ENCODE peak calls at places on chromosomes 1 and 21, in nine cellular contexts. S, K, O, A, I, U, M, P and E are unnamed samples.
A peak's percentile ranks its signal among the peaks of the same experiment; 100 is the strongest.

GRCh38 chr1:12129624-12130023 is 37.2 kb upstream of the TNFRSF1B start:
- DNase-seq in U (no peak), M (no peak), S (no peak), I (no peak), A (no peak), P (no peak), O (no peak), K (no peak), E (no peak)

GRCh38 chr1:101075926-101076325 is 50.3 kb upstream of the DPH5 start:
- DNase-seq in U (no peak), I (no peak), O (no peak), M (no peak), P (no peak), S (no peak), A (no peak), K (no peak), E (no peak)

GRCh38 chr1:67213164-67213563 is 46.9 kb downstream of the IL23R start:
- DNase-seq in A (no peak), I (peak; percentile 14), M (peak; percentile 28), O (peak; percentile 39), K (no peak), S (no peak), U (no peak), P (no peak), E (peak; percentile 49)

GRCh38 chr1:59043796-59044195 is 253.1 kb upstream of the FGGY start:
- DNase-seq in A (peak; percentile 62), P (no peak), S (peak; percentile 63), O (no peak), I (peak; percentile 90), U (peak; percentile 86), K (peak; percentile 13), M (no peak), E (no peak)

GRCh38 chr21:40029888-40030287 is 162.7 kb downstream of the PCP4 start:
- DNase-seq in U (no peak), P (no peak), I (no peak), O (no peak), S (no peak), A (no peak), K (no peak), M (no peak), E (no peak)

GRCh38 chr1:70358921-70359564 is 4.5 kb upstream of the ANKRD13C start:
- DNase-seq in A (no peak), S (no peak), U (no peak), O (no peak), M (peak; percentile 63), I (peak; percentile 87), K (no peak), P (no peak), E (no peak)

GRCh38 chr1:160400284-160400645 is at the start of gene VANGL2:
- DNase-seq in I (peak; percentile 71), U (peak; percentile 46), K (peak; percentile 81), A (peak; percentile 87), O (peak; percentile 95), M (peak; percentile 5), S (peak; percentile 94), P (peak; percentile 59), E (peak; percentile 87)

GRCh38 chr1:156480411-156481192 is 20.0 kb downstream of the MEF2D start:
- DNase-seq in P (peak; percentile 88), A (peak; percentile 68), O (peak; percentile 72), M (peak; percentile 64), S (peak; percentile 64), U (no peak), K (no peak), I (no peak), E (no peak)

GRCh38 chr1:30615816-30616590 is 107.4 kb downstream of the MATN1 start:
- DNase-seq in I (no peak), P (no peak), S (no peak), M (no peak), K (no peak), A (no peak), O (no peak), U (peak; percentile 27), E (no peak)

GRCh38 chr1:183139281-183139942 is 46.7 kb upstream of the LAMC2 start:
- DNase-seq in M (no peak), P (no peak), S (no peak), K (no peak), I (peak; percentile 51), U (no peak), O (no peak), A (no peak), E (peak; percentile 23)

GRCh38 chr1:154970631-154971340 is at the start of gene SHC1:
- DNase-seq in K (peak; percentile 71), U (peak; percentile 90), A (peak; percentile 84), I (peak; percentile 95), O (peak; percentile 86), S (peak; percentile 96), M (peak; percentile 98), P (peak; percentile 48), E (peak; percentile 71)

GRCh38 chr1:201825245-201825644 is 3.7 kb upstream of the IPO9 start:
- DNase-seq in S (no peak), M (no peak), A (no peak), U (no peak), K (no peak), O (no peak), I (no peak), P (no peak), E (no peak)

GRCh38 chr1:44036409-44037111 is 5.3 kb upstream of the SLC6A9 start:
- DNase-seq in O (peak; percentile 73), K (peak; percentile 66), P (peak; percentile 75), S (no peak), I (peak; percentile 53), U (peak; percentile 70), M (peak; percentile 66), A (peak; percentile 81), E (peak; percentile 72)

GRCh38 chr1:112057736-112058135 is 68.3 kb upstream of the KCND3 start:
- DNase-seq in O (no peak), A (no peak), P (no peak), S (no peak), K (no peak), M (no peak), U (no peak), I (no peak), E (no peak)

GRCh38 chr1:11893907-11894251 is 32.3 kb downstream of the KIAA2013 start:
- DNase-seq in O (peak; percentile 94), A (peak; percentile 82), P (peak; percentile 78), K (peak; percentile 52), S (peak; percentile 65), I (peak; percentile 8), U (peak; percentile 75), M (peak; percentile 58), E (peak; percentile 76)

GRCh38 chr1:24193046-24193445 is 6.0 kb upstream of the IFNLR1 start:
- DNase-seq in K (no peak), M (no peak), P (no peak), O (no peak), I (peak; percentile 46), S (no peak), A (no peak), U (no peak), E (peak; percentile 29)

GRCh38 chr1:44884746-44885145 is 41.7 kb upstream of the PTCH2 start:
- DNase-seq in S (no peak), M (no peak), U (no peak), I (no peak), A (no peak), K (no peak), O (no peak), P (no peak), E (peak; percentile 72)

GRCh38 chr1:228723287-228723686 is 12.0 kb upstream of the RHOU start:
- DNase-seq in S (no peak), U (no peak), M (no peak), O (no peak), P (no peak), I (no peak), K (no peak), A (no peak), E (peak; percentile 15)

GRCh38 chr21:32878654-32879053 is 107.1 kb upstream of the PAXBP1 start:
- DNase-seq in S (no peak), K (no peak), P (no peak), M (no peak), I (no peak), O (no peak), U (no peak), A (no peak), E (no peak)

GRCh38 chr1:11281518-11282331 is 8.7 kb downstream of the UBIAD1 start:
- DNase-seq in O (no peak), K (no peak), A (no peak), S (peak; percentile 46), P (no peak), M (no peak), U (no peak), I (peak; percentile 94), E (no peak)

GRCh38 chr21:45776971-45777370 is 133.4 kb downstream of the PCBP3 start:
- DNase-seq in K (no peak), S (no peak), M (no peak), P (no peak), U (no peak), I (no peak), O (no peak), A (no peak), E (no peak)
- H3K4me3 ChIP-seq in K (no peak overlapping the region), S (no peak overlapping the region), M (no peak overlapping the region), P (no peak overlapping the region), U (no peak overlapping the region), I (no peak overlapping the region), O (no peak overlapping the region), A (no peak overlapping the region), E (no peak overlapping the region)

DNA sequence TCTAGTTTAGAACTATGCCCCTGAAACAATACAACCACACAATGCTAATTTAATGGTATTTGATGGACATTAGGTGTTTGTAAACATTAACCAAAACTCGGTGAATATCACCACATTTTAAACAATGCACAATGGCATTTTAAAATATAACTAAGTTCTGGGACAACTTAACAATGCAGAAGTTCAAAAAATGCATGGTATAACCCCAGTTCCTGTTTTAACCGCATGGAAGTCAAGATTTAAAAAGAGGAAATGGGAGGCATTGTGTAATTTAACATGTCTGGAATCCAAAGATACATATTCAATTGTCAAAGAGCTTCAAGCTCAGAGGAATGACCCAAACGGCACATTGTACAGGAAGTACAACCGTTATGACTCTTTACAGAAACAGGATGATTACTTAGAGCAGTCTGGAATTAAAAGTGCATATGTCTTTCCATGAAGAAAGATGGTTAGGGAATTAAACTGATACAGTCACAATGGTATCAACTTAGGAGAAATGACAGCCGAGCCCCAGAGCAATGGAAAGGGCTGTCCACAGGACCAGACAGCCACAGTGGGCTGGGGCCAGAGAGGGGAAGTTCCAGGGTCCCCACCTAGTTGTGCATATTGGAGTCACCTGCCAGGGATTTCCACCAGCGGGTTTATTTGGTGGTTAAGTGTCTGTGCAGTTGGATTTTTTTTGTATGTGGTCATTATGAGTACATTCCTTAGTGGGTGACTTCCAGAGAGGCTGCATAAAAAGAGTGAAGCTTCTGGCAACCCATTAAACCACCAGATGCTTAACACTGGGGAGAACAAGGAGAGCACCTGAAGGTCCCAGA is 7.5 kb upstream of the PTTG1IP start:
- DNase-seq in S (no peak), P (no peak), M (no peak), I (peak; percentile 86), K (no peak), U (no peak), O (no peak), A (no peak), E (no peak)
- H3K9me3 ChIP-seq in S (no peaks in the 10 kb centered on the region), P (no peaks in the 10 kb centered on the region), M (no peaks in the 10 kb centered on the region), I (no peaks in the 10 kb centered on the region), K (no peaks in the 10 kb centered on the region), U (no peaks in the 10 kb centered on the region), O (no peaks in the 10 kb centered on the region), A (no peaks in the 10 kb centered on the region), E (no peaks in the 10 kb centered on the region)

GRCh38 chr1:206505702-206506375 is 1.5 kb upstream of the RASSF5 start:
- DNase-seq in P (no peak), K (no peak), O (no peak), S (no peak), I (peak; percentile 71), A (peak; percentile 16), U (no peak), M (no peak), E (no peak)
- H3K4me3 ChIP-seq in P (no peak overlapping the region), K (no peak overlapping the region), O (no peak overlapping the region), S (no peak overlapping the region), I (no peak overlapping the region), A (no peak overlapping the region), U (no peak overlapping the region), M (no peak overlapping the region), E (no peak overlapping the region)

GRCh38 chr1:3981261-3981660 is 81.2 kb upstream of the C1orf174 start:
- DNase-seq in P (no peak), S (no peak), I (no peak), O (no peak), A (no peak), K (no peak), M (no peak), U (no peak), E (no peak)
- H3K9me3 ChIP-seq in P (no peaks in the 10 kb centered on the region), S (no peaks in the 10 kb centered on the region), I (peaks cover 2% of the 10 kb centered on the region), O (no peaks in the 10 kb centered on the region), A (no peaks in the 10 kb centered on the region), K (no peaks in the 10 kb centered on the region), M (no peaks in the 10 kb centered on the region), U (no peaks in the 10 kb centered on the region), E (no peaks in the 10 kb centered on the region)